ENCODE peak calls at places on chromosomes 16 and 17, in five cellular contexts. W is K562, O is cardiac muscle cell, Z is BE2C, L is uterus. V is an unnamed sample. For H3K4me1, the result is how much of the 10 kb centered on the place peaks cover.

GRCh38 chr17:44772308-44773024 is 13.7 kb downstream of the ADAM11 start:
- DNase-seq in W (no peak), O (no peak), Z (no peak), L (no peak), V (no peak)

GRCh38 chr16:78448658-78449327 is 349.3 kb downstream of the WWOX start:
- DNase-seq in W (no peak), O (no peak), Z (no peak), L (no peak), V (no peak)

GRCh38 chr17:35804658-35805192 is 4.6 kb upstream of the TAF15 start:
- DNase-seq in W (peak), O (peak), Z (peak), L (no peak), V (peak)

GRCh38 chr17:31726980-31727427 is 132.0 kb downstream of the COPRS start:
- DNase-seq in W (no peak), O (no peak), Z (no peak), L (peak), V (no peak)

GRCh38 chr16:7345423-7345822 is 12.8 kb downstream of the RBFOX1 start:
- DNase-seq in W (no peak), O (no peak), Z (no peak), L (no peak), V (no peak)

GRCh38 chr17:81808778-81809555 is 5.0 kb downstream of the GCGR start:
- DNase-seq in W (no peak), O (no peak), Z (no peak), L (no peak), V (no peak)

GRCh38 chr17:39699818-39700147 is at the start of gene ERBB2:
- DNase-seq in W (no peak), O (peak), Z (no peak), L (peak), V (peak)

GRCh38 chr16:54280751-54281150 is 5.8 kb downstream of the IRX3 start:
- DNase-seq in W (no peak), O (peak), Z (no peak), L (no peak), V (no peak)

GRCh38 chr17:19360772-19361171 is 1.8 kb downstream of the B9D1 start:
- DNase-seq in W (no peak), O (no peak), Z (no peak), L (no peak), V (no peak)

GRCh38 chr17:67610061-67610460 is 107.7 kb upstream of the NOL11 start:
- DNase-seq in W (no peak), O (no peak), Z (no peak), L (no peak), V (no peak)

GRCh38 chr16:4787627-4788482 is at the start of gene SEPTIN12:
- DNase-seq in W (no peak), O (no peak), Z (peak), L (no peak), V (no peak)

GRCh38 chr16:75458029-75458428 is 6.5 kb downstream of the TMEM170A start:
- DNase-seq in W (no peak), O (no peak), Z (no peak), L (no peak), V (no peak)

GRCh38 chr16:50284131-50284911 is 18.0 kb downstream of the ADCY7 start:
- DNase-seq in W (no peak), O (no peak), Z (peak), L (no peak), V (peak)

GRCh38 chr16:86946981-86947380 is 368.6 kb downstream of the FOXL1 start:
- DNase-seq in W (no peak), O (no peak), Z (no peak), L (no peak), V (no peak)

GRCh38 chr16:13018026-13018425 is 116.6 kb downstream of the SHISA9 start:
- DNase-seq in W (no peak), O (no peak), Z (no peak), L (no peak), V (no peak)

GRCh38 chr17:75843577-75844529 is at the start of gene UNC13D:
- DNase-seq in W (peak), O (no peak), Z (peak), L (no peak), V (peak)

GRCh38 chr16:56477096-56477878 is 25.9 kb downstream of the OGFOD1 start:
- DNase-seq in W (peak), O (peak), Z (no peak), L (no peak), V (no peak)

DNA sequence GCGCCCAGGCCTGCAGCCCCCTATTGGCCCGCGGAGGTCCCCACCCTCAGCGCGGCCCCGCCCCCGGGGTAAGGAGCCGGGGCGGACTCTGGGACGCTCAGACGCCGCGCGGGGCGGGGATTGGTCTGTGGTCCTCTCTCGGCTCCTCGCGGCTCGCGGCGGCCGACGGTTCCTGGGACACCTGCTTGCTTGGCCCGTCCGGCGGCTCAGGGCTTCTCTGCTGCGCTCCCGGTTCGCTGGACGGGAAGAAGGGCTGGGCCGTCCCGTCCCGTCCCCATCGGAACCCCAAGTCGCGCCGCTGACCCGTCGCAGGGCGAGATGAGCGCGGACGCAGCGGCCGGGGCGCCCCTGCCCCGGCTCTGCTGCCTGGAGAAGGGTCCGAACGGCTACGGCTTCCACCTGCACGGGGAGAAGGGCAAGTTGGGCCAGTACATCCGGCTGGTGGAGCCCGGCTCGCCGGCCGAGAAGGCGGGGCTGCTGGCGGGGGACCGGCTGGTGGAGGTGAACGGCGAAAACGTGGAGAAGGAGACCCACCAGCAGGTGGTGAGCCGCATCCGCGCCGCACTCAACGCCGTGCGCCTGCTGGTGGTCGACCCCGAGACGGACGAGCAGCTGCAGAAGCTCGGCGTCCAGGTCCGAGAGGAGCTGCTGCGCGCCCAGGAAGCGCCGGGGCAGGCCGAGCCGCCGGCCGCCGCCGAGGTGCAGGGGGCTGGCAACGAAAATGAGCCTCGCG is at the start of gene NHERF1:
- DNase-seq in W (peak), O (peak), Z (peak), L (peak), V (peak)
- TF ChIP-seq CTCF in W (peak), O (no peak), Z (peak), L (no peak), V (no peak)

DNA sequence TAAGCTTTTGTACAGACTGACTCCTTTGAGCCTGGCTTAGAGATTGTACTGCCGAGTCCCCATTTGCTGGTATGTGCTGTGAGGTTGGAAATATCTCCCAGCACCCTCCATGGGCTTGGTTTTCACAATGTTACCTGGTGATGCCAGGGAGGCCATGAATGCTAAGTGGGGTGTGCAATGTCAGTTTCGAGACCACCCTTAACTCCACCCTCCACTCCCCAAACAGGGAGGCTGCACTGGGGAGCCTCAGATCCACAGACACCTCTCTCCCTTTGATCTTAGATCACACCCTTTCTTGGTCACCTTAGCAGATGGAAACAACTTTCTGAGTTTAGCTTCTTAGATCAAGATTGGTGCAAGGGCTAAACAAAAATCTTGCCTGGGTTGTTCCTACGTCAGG is 28.6 kb upstream of the PIK3R6 start:
- DNase-seq in W (no peak), O (no peak), Z (no peak), L (no peak), V (no peak)
- H3K4me1 ChIP-seq in W (under half), O (under half), Z (under half), L (under half), V (under half)

GRCh38 chr17:83089322-83090156 is 10.1 kb downstream of the METRNL start:
- DNase-seq in W (no peak), O (no peak), Z (no peak), L (no peak), V (no peak)

GRCh38 chr17:83086907-83087787 is 7.7 kb downstream of the METRNL start:
- DNase-seq in W (no peak), O (no peak), Z (no peak), L (no peak), V (no peak)

GRCh38 chr17:83090424-83091256 is 11.2 kb downstream of the METRNL start:
- DNase-seq in W (no peak), O (no peak), Z (no peak), L (no peak), V (no peak)

GRCh38 chr17:83087788-83088360 is 8.5 kb downstream of the METRNL start:
- DNase-seq in W (no peak), O (no peak), Z (no peak), L (no peak), V (no peak)

GRCh38 chr17:83088451-83089321 is 9.3 kb downstream of the METRNL start:
- DNase-seq in W (no peak), O (no peak), Z (no peak), L (no peak), V (no peak)
- H3K4me3 ChIP-seq in W (no peak), O (no peak), Z (no peak), L (no peak), V (no peak)

GRCh38 chr16:10970065-10970464 is 25.7 kb downstream of the CLEC16A start:
- DNase-seq in W (no peak), O (no peak), Z (no peak), L (no peak), V (no peak)

GRCh38 chr16:10972108-10972955 is 28.0 kb downstream of the CLEC16A start:
- DNase-seq in W (peak), O (no peak), Z (no peak), L (peak), V (no peak)

GRCh38 chr16:10972956-10973464 is 28.6 kb downstream of the CLEC16A start:
- DNase-seq in W (peak), O (no peak), Z (no peak), L (no peak), V (no peak)

GRCh38 chr16:10969615-10970014 is 25.3 kb downstream of the CLEC16A start:
- DNase-seq in W (no peak), O (no peak), Z (no peak), L (no peak), V (no peak)

DNA sequence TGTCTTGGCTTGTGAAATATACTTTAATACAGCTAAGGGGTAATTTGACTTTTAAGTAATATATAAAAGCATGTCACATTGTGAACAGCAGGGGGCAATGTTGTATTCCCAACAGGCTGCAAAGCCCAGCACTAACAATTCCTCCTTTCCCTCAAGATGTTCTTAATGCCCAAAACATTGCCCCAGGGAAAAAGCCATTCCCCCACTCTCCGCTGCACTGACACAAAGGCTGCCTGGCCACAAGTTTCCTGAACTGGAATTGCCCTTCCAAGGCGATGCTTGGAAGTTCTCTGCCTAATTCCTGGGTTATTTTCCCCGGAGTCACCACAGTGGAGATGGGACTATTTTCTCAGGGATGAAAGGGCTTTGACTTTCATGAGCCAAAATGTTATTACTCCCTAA is 27.2 kb downstream of the CLEC16A start:
- DNase-seq in W (peak), O (peak), Z (peak), L (peak), V (peak)
- TF ChIP-seq CTCF in W (peak), O (peak), Z (peak), L (peak), V (peak)

DNA sequence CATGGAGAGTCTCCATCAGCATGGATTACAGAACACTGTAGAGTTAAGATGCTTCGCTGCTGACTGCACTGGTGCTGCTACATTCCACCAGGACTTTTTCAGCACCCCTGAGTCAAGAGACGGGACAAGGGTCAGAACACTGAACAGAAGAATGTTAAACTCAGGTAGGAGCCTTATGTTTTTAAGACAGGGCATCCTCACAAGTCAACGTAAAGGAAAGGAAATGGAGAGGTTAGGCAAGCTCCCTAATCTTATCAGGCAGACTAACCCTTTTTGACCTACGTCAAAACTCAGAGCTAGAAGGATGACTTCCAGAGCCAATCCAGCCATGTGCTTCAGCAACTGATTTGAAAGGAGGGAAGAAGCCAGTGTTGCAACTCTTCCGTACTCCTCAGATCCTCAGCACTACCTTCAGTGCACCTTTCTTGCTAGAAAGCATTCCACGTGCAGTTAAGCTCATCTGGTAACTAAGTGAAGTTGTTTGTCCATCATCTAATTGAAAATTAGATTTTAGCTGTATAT is 46.8 kb downstream of the REXO5 start:
- DNase-seq in W (no peak), O (peak), Z (no peak), L (no peak), V (no peak)
- H3K4me1 ChIP-seq in W (under half), O (half or more), Z (under half), L (under half), V (under half)

GRCh38 chr16:11682655-11683096 is 14.4 kb downstream of the SNN start:
- DNase-seq in W (no peak), O (peak), Z (no peak), L (no peak), V (no peak)

GRCh38 chr16:11685844-11686618 is 17.8 kb downstream of the SNN start:
- DNase-seq in W (no peak), O (no peak), Z (no peak), L (no peak), V (no peak)

GRCh38 chr16:11683140-11683539 is 14.9 kb downstream of the SNN start:
- DNase-seq in W (no peak), O (no peak), Z (no peak), L (no peak), V (no peak)

GRCh38 chr16:11686713-11687112 is 18.5 kb downstream of the SNN start:
- DNase-seq in W (no peak), O (no peak), Z (no peak), L (no peak), V (no peak)

GRCh38 chr16:11684231-11685025 is 16.2 kb downstream of the SNN start:
- DNase-seq in W (no peak), O (no peak), Z (no peak), L (peak), V (no peak)
- H3K4me3 ChIP-seq in W (no peak), O (no peak), Z (no peak), L (no peak), V (no peak)

GRCh38 chr16:17196526-17196925 is 274.2 kb downstream of the XYLT1 start:
- DNase-seq in W (no peak), O (no peak), Z (no peak), L (no peak), V (no peak)

GRCh38 chr16:17199135-17199534 is 271.6 kb downstream of the XYLT1 start:
- DNase-seq in W (no peak), O (no peak), Z (no peak), L (no peak), V (no peak)

DNA sequence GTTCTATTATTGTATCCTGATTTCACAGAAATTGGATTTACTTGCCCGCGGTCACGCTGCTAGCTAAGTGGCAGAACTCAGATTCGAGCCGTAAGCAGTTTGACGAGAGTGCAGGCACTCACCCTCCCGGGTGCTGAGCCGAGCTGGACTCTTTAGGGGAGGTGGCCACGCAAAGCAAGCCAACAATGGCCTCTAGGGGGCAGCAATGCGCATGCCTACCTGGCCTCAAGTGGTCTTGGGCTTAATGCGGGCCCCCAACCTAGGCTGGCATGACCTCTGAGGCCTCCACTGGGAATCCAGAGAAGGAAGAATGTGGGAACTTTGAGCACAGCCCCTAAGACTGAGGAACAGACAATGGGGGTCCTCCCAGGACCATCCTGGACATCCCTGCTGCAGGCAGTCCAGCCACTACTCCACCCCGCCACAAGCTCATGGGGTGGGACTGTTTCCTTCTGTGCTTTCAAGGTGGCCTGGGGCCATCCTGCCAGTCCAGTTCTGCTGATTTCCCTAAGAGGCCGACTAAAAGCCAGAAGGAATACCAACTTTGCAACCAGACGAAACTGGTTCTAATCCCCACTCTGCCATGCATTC is 276.5 kb downstream of the XYLT1 start:
- DNase-seq in W (peak), O (peak), Z (peak), L (peak), V (peak)
- TF ChIP-seq CTCF in W (peak), O (peak), Z (peak), L (peak), V (peak)